ENCODE peak calls at places on chromosomes 2 and 18, in four cellular contexts. E, I, R and J are unnamed samples.

GRCh38 chr2:9178905-9179571 is 27.6 kb upstream of the ASAP2 start:
- DNase-seq in E (no peak), I (peak), R (peak), J (no peak)

GRCh38 chr2:221001377-221001776 is 570.7 kb downstream of the EPHA4 start:
- DNase-seq in E (no peak), I (no peak), R (no peak), J (no peak)

GRCh38 chr18:8706981-8707940 is 1.9 kb downstream of the MTCL1 start:
- DNase-seq in E (peak), I (no peak), R (no peak), J (no peak)

GRCh38 chr2:22893773-22894517 is 491.0 kb upstream of the KLHL29 start:
- DNase-seq in E (no peak), I (no peak), R (no peak), J (no peak)

GRCh38 chr18:25650201-25650941 is 298.4 kb upstream of the ZNF521 start:
- DNase-seq in E (no peak), I (no peak), R (peak), J (no peak)

GRCh38 chr18:24075731-24076130 is 61.2 kb downstream of the TTC39C start:
- DNase-seq in E (no peak), I (no peak), R (no peak), J (no peak)

GRCh38 chr2:228048838-228049490 is 132.5 kb downstream of the SPHKAP start:
- DNase-seq in E (peak), I (no peak), R (peak), J (no peak)

GRCh38 chr2:157837851-157838441 is 38.2 kb downstream of the ACVR1 start:
- DNase-seq in E (no peak), I (no peak), R (peak), J (no peak)

GRCh38 chr2:33136570-33136969 is 189.8 kb downstream of the LTBP1 start:
- DNase-seq in E (no peak), I (peak), R (no peak), J (no peak)

GRCh38 chr2:39730685-39731302 is 48.3 kb downstream of the THUMPD2 start:
- DNase-seq in E (no peak), I (no peak), R (peak), J (peak)

GRCh38 chr2:235951980-235952379 is 216.2 kb downstream of the GBX2 start:
- DNase-seq in E (no peak), I (no peak), R (no peak), J (no peak)

GRCh38 chr18:77858331-77858730 is 608.7 kb downstream of the GALR1 start:
- DNase-seq in E (no peak), I (no peak), R (no peak), J (no peak)

GRCh38 chr2:65431417-65432226 is 777 bp downstream of the SPRED2 start:
- DNase-seq in E (peak), I (no peak), R (peak), J (peak)

GRCh38 chr2:65430515-65431416 is 1.6 kb downstream of the SPRED2 start:
- DNase-seq in E (peak), I (no peak), R (peak), J (peak)

GRCh38 chr2:65429799-65430514 is 2.4 kb downstream of the SPRED2 start:
- DNase-seq in E (no peak), I (no peak), R (no peak), J (no peak)

GRCh38 chr2:65434592-65435241 is 2.3 kb upstream of the SPRED2 start:
- DNase-seq in E (no peak), I (no peak), R (peak), J (no peak)

DNA sequence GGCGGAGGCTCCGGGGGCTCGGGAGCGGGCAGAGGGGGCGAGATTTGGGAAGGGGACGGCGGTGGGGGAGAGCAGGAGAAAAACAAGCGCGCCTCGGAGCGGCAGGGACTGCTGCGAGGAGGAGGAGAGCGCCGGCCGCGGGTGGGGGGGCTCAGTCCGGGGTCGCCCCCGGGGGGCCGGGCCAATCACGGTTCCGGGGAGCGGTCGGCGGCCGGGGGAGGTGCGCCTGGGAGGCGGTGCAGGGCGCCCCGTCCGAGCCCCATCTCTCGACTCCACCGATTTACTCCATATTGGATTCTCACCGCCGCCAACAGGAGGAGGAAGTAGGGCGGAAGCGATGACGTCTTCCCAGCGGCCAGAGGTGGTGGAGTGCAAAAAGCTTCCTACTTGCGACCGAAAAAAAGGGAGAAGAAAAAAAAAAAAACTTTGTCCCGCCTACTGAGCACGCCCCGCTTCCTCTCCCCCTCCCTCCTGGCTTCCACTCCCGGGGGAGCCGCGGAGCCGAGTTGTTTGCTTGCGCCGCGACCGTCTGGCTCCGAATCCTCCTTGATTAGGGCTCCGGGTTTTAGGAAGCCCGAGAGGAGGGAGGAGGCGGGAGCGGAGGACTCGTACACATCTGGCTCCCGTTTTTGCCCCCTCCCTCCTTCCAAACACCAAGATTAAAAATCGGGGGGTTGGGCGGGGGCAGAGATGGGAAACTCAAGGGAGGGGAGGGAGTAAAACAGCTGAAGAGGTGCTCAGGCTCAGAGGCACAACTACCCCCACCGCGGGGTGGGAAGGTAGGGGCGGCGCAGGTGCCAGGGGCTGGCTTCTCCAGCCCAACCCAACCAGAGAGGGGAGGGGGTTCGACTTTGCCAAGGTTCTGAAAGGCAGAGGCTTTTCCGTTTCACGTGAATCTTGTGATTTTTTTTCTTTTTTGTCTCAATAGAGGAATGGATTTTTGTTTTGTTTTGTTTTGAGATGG is at the start of gene SPRED2:
- DNase-seq in E (peak), I (no peak), R (peak), J (peak)
- TF ChIP-seq CREM in E (peak), I (peak), R (no peak), J (peak)

GRCh38 chr2:28663359-28663758 is 88.3 kb upstream of the PPP1CB start:
- DNase-seq in E (no peak), I (no peak), R (peak), J (no peak)
- TF ChIP-seq CREM in E (no peak), I (no peak), R (no peak), J (no peak)

GRCh38 chr2:215635071-215635787 is 199.4 kb upstream of the FN1 start:
- DNase-seq in E (no peak), I (no peak), R (no peak), J (no peak)

GRCh38 chr2:215637658-215638057 is 201.8 kb upstream of the FN1 start:
- DNase-seq in E (no peak), I (no peak), R (no peak), J (no peak)

GRCh38 chr2:215638687-215639086 is 202.8 kb upstream of the FN1 start:
- DNase-seq in E (no peak), I (no peak), R (no peak), J (no peak)

GRCh38 chr2:215633360-215633759 is 197.5 kb upstream of the FN1 start:
- DNase-seq in E (no peak), I (no peak), R (no peak), J (no peak)

GRCh38 chr2:215635788-215636139 is 199.9 kb upstream of the FN1 start:
- DNase-seq in E (no peak), I (no peak), R (peak), J (no peak)
- TF ChIP-seq CREM in E (no peak), I (no peak), R (no peak), J (no peak)

DNA sequence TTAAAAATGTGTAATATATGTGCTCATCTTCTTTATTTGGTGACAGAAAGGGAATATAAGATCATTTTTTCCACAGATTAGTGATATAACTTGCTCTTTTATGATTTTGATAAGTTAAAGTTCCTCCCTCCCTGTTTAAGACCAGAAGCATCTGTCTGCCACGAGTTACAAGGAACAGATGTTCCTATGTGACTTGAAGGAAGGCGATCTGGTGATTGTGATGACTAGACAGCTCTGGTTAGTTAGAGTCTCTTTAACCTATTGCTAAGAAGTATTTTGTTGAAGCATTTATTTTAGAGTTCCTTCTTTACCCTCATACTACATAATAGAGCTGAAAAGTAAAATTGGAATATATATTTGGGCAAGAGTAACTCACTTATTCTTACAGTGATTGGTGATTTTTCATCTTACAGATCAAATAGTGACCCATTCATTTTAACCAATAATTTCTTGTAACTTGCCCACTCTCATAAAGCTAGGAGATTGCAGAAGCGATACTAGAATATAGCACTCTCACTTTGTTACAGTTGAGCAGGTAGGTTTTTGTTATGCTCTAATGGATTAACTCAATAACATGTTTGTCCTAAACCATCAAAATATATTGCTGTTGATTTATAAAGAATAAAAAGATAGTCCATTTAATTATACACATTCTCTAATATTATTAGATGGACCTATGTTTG is 218.7 kb downstream of the SLC4A10 start:
- DNase-seq in E (no peak), I (no peak), R (no peak), J (no peak)
- TF ChIP-seq CREM in E (no peak), I (no peak), R (no peak), J (no peak)

GRCh38 chr2:239893236-239893515 is 132.0 kb downstream of the NDUFA10 start:
- DNase-seq in E (no peak), I (no peak), R (no peak), J (peak)
- TF ChIP-seq CREM in E (no peak), I (no peak), R (no peak), J (no peak)

GRCh38 chr18:79871481-79872091 is 73.8 kb downstream of the KCNG2 start:
- DNase-seq in E (no peak), I (no peak), R (no peak), J (no peak)

GRCh38 chr18:79873449-79874110 is 75.8 kb downstream of the KCNG2 start:
- DNase-seq in E (no peak), I (no peak), R (no peak), J (no peak)

GRCh38 chr18:79872852-79873444 is 75.2 kb downstream of the KCNG2 start:
- DNase-seq in E (no peak), I (no peak), R (no peak), J (no peak)

GRCh38 chr18:79871026-79871390 is 73.3 kb downstream of the KCNG2 start:
- DNase-seq in E (no peak), I (no peak), R (no peak), J (no peak)

DNA sequence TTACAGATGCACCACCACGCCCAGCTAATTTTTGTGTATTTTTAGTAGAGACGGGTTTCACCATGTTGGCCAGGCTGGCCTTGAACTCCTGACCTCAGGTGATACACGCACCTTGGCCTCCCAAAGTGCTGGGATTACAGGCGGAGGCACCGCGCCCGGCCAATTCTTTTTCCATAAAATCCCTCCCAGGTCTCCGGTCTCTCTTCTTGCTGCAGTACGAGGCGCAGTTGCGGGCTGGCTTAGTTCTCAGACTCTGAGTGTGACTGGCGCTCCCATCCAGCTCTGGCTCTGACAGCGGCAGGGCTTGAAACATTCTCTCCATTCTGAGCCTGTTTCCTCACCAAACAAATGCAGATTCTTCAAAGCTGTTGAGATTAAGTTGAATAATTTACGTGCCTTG is 74.7 kb downstream of the KCNG2 start:
- DNase-seq in E (no peak), I (no peak), R (no peak), J (no peak)
- TF ChIP-seq CREM in E (no peak), I (no peak), R (no peak), J (no peak)

GRCh38 chr2:42012651-42013050 is 35.2 kb upstream of the PKDCC start:
- DNase-seq in E (no peak), I (no peak), R (no peak), J (no peak)

GRCh38 chr2:42009657-42010580 is 37.9 kb upstream of the PKDCC start:
- DNase-seq in E (no peak), I (no peak), R (no peak), J (no peak)

GRCh38 chr2:42008241-42008911 is 39.4 kb upstream of the PKDCC start:
- DNase-seq in E (no peak), I (no peak), R (no peak), J (no peak)

GRCh38 chr2:42012137-42012536 is 35.7 kb upstream of the PKDCC start:
- DNase-seq in E (no peak), I (no peak), R (no peak), J (no peak)

DNA sequence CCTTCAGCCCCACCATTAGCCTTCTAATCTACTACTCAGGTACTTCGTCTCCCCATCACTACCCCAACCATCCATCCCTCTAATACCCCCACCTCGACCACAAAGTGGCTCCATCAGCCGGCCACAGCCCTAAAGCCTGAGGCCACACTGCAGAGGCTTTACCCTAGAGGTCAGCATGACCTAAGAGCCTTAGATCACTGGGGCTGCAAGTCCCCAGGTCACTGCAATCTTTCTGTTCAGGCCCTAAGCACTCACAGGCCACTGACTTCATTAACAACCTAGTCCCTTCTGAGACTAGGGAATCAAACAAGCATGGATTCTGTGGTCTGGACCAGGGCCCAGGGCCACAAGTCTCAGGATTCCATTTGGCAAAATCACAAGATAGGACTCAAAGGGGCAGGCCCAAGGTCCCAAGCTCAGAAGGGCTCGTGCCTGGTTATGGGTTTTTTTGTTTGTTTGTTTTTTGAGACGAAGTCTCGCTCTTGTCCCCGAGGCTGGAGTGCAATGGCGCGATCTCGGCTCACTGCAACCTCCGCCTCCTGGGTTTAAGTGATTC is 37.0 kb upstream of the PKDCC start:
- DNase-seq in E (no peak), I (no peak), R (no peak), J (no peak)
- TF ChIP-seq CREM in E (no peak), I (no peak), R (no peak), J (no peak)

GRCh38 chr2:37983719-37984118 is 58.6 kb downstream of the RMDN2 start:
- DNase-seq in E (no peak), I (no peak), R (no peak), J (no peak)

GRCh38 chr2:37987098-37987497 is 62.0 kb downstream of the RMDN2 start:
- DNase-seq in E (no peak), I (no peak), R (no peak), J (no peak)

GRCh38 chr2:37984176-37984575 is 59.1 kb downstream of the RMDN2 start:
- DNase-seq in E (no peak), I (no peak), R (no peak), J (no peak)

GRCh38 chr2:37984589-37984988 is 59.5 kb downstream of the RMDN2 start:
- DNase-seq in E (no peak), I (no peak), R (no peak), J (no peak)

DNA sequence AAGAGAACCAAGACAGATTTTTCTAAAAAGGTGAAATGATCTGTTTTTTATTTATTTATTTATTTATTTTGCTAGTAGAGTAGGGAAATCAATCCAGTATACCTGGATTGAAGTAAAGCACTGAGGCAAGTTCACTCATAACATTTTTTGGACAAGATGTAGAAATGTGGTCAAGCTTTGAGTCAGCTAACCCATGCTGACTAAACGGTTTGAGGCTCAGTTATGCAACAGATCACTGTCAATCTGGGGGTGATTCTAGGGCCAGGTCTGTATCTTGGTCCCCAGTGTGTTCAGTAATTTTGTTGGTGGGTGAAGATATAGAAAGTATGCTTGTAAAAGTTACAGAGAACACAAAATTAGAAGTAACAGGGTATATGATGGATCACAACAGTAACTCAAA is 60.2 kb downstream of the RMDN2 start:
- DNase-seq in E (no peak), I (peak), R (no peak), J (no peak)
- TF ChIP-seq CREM in E (no peak), I (no peak), R (no peak), J (no peak)